ENCODE peak calls at places on chromosomes 16 and 17, in four cellular contexts. Z is HS-5; G is effector CD8-positive, alpha-beta T cell; M is T-helper 2 cell. S is an unnamed sample.
A peak's percentile ranks its signal among the peaks of the same experiment; 100 is the strongest.

GRCh38 chr16:49048557-49048956 is 233.1 kb downstream of the CBLN1 start:
- DNase-seq in Z (no peak), G (no peak), M (no peak), S (no peak)

GRCh38 chr17:83180996-83181481 is 101.6 kb downstream of the METRNL start:
- DNase-seq in Z (no peak), G (no peak), M (no peak), S (peak; percentile 1)

GRCh38 chr17:17361543-17362511 is 58.7 kb downstream of the NT5M start:
- DNase-seq in Z (no peak), G (no peak), M (no peak), S (no peak)

GRCh38 chr16:87416826-87417471 is 24.8 kb downstream of the MAP1LC3B start:
- DNase-seq in Z (no peak), G (no peak), M (no peak), S (no peak)

GRCh38 chr17:17851101-17851500 is 14.3 kb upstream of the SREBF1 start:
- DNase-seq in Z (no peak), G (no peak), M (no peak), S (no peak)

GRCh38 chr17:49830605-49831004 is 17.3 kb downstream of the TAC4 start:
- DNase-seq in Z (no peak), G (no peak), M (no peak), S (no peak)

GRCh38 chr17:44112284-44113280 is 10.9 kb downstream of the HDAC5 start:
- DNase-seq in Z (no peak), G (no peak), M (no peak), S (no peak)

GRCh38 chr16:19694989-19695388 is 23.0 kb downstream of the KNOP1 start:
- DNase-seq in Z (no peak), G (no peak), M (no peak), S (no peak)

GRCh38 chr17:29617125-29617480 is 5.6 kb downstream of the CORO6 start:
- DNase-seq in Z (no peak), G (peak; percentile 81), M (peak; percentile 90), S (peak; percentile 85)

GRCh38 chr17:58587713-58588117 is 73.3 kb upstream of the MTMR4 start:
- DNase-seq in Z (no peak), G (peak; percentile 37), M (peak; percentile 45), S (peak; percentile 10)

GRCh38 chr17:3447625-3448024 is 14.0 kb upstream of the OR1E2 start:
- DNase-seq in Z (no peak), G (no peak), M (no peak), S (no peak)

GRCh38 chr17:18037482-18037881 is 1.5 kb downstream of the ATPAF2 start:
- DNase-seq in Z (no peak), G (no peak), M (no peak), S (no peak)

GRCh38 chr17:80272366-80272765 is 11.7 kb downstream of the RNF213 start:
- DNase-seq in Z (no peak), G (no peak), M (no peak), S (no peak)

GRCh38 chr16:19655242-19655777 is 62.7 kb downstream of the KNOP1 start:
- DNase-seq in Z (no peak), G (no peak), M (no peak), S (no peak)

GRCh38 chr16:6897910-6898475 is 434.7 kb upstream of the RBFOX1 start:
- DNase-seq in Z (no peak), G (no peak), M (no peak), S (no peak)

GRCh38 chr17:58337126-58337599 is 8.6 kb upstream of the TSPOAP1 start:
- DNase-seq in Z (no peak), G (peak; percentile 11), M (no peak), S (no peak)

GRCh38 chr17:413706-414440 is 61.3 kb upstream of the RPH3AL start:
- DNase-seq in Z (no peak), G (no peak), M (no peak), S (no peak)

GRCh38 chr16:2174396-2175131 is 19.0 kb downstream of the TRAF7 start:
- DNase-seq in Z (no peak), G (no peak), M (no peak), S (no peak)

GRCh38 chr17:68437979-68438877 is 19.1 kb downstream of the WIPI1 start:
- DNase-seq in Z (no peak), G (no peak), M (no peak), S (peak; percentile 70)

GRCh38 chr17:45262516-45263476 is 902 bp upstream of the SPATA32 start:
- DNase-seq in Z (no peak), G (no peak), M (no peak), S (no peak)

GRCh38 chr17:49361129-49361901 is 735 bp downstream of the ZNF652 start:
- DNase-seq in Z (peak; percentile 38), G (peak; percentile 77), M (peak; percentile 87), S (peak; percentile 87)

GRCh38 chr16:31713071-31713944 is 160.3 kb upstream of the ZNF267 start:
- DNase-seq in Z (peak; percentile 74), G (peak; percentile 89), M (peak; percentile 87), S (peak; percentile 71)

GRCh38 chr16:84065536-84066132 is 23.0 kb upstream of the SLC38A8 start:
- DNase-seq in Z (no peak), G (no peak), M (no peak), S (no peak)

GRCh38 chr16:89013111-89013510 is 36.1 kb upstream of the CBFA2T3 start:
- DNase-seq in Z (no peak), G (no peak), M (no peak), S (no peak)

GRCh38 chr17:40321502-40322416 is 12.8 kb downstream of the RARA start:
- DNase-seq in Z (no peak), G (peak; percentile 63), M (no peak), S (no peak)

GRCh38 chr16:54482892-54483574 is 196.4 kb upstream of the IRX3 start:
- DNase-seq in Z (no peak), G (no peak), M (no peak), S (no peak)

GRCh38 chr17:34511931-34512330 is 67.5 kb upstream of the TMEM132E start:
- DNase-seq in Z (no peak), G (no peak), M (no peak), S (no peak)

GRCh38 chr16:2009791-2010510 is at the start of gene ZNF598:
- DNase-seq in Z (peak; percentile 40), G (peak; percentile 57), M (peak; percentile 74), S (peak; percentile 72)

GRCh38 chr17:68771867-68772515 is 170.8 kb upstream of the FAM20A start:
- DNase-seq in Z (no peak), G (no peak), M (no peak), S (peak; percentile 43)